ENCODE peak calls at places on chromosomes 5 and 9, in eight cellular contexts. S is transverse colon, K is body of pancreas, G is HepG2, W is A549, V is HCT116, R is tibial nerve, U is esophagus squamous epithelium. H is an unnamed sample.
A peak's percentile ranks its signal among the peaks of the same experiment; 100 is the strongest.

GRCh38 chr5:2017540-2018389 is 135.0 kb upstream of the IRX4 start:
- DNase-seq in S (no peak), K (no peak), G (peak; percentile 8), W (peak; percentile 38), V (peak; percentile 33), R (no peak), U (no peak), H (no peak)

GRCh38 chr9:133342570-133342969 is 5.4 kb downstream of the MED22 start:
- DNase-seq in S (no peak), K (no peak), G (no peak), W (no peak), V (no peak), R (no peak), U (no peak), H (no peak)

GRCh38 chr9:32928912-32929311 is 72.5 kb downstream of the APTX start:
- DNase-seq in S (no peak), K (no peak), G (no peak), W (no peak), V (no peak), R (no peak), U (no peak), H (no peak)

GRCh38 chr5:42854795-42855194 is 43.1 kb upstream of the SELENOP start:
- DNase-seq in S (peak; percentile 46), K (no peak), G (peak; percentile 77), W (no peak), V (no peak), R (no peak), U (no peak), H (no peak)

GRCh38 chr5:71922584-71923106 is 184.6 kb upstream of the MAP1B start:
- DNase-seq in S (no peak), K (no peak), G (peak; percentile 3), W (peak; percentile 49), V (peak; percentile 85), R (no peak), U (no peak), H (no peak)

GRCh38 chr5:17720070-17720469 is 85.8 kb downstream of the TAF11L14 start:
- DNase-seq in S (no peak), K (no peak), G (no peak), W (no peak), V (no peak), R (no peak), U (no peak), H (no peak)

GRCh38 chr5:106843812-106844416 is 826.8 kb downstream of the EFNA5 start:
- DNase-seq in S (no peak), K (no peak), G (no peak), W (peak; percentile 12), V (peak; percentile 13), R (no peak), U (no peak), H (no peak)

GRCh38 chr5:67373518-67373917 is 176.9 kb upstream of the CD180 start:
- DNase-seq in S (no peak), K (no peak), G (no peak), W (no peak), V (no peak), R (no peak), U (no peak), H (no peak)

GRCh38 chr5:118295045-118295444 is 693.3 kb downstream of the DTWD2 start:
- DNase-seq in S (no peak), K (no peak), G (no peak), W (no peak), V (no peak), R (no peak), U (no peak), H (no peak)

GRCh38 chr9:37953775-37954437 is 50.0 kb upstream of the SLC25A51 start:
- DNase-seq in S (no peak), K (peak; percentile 72), G (no peak), W (peak; percentile 92), V (peak; percentile 87), R (no peak), U (no peak), H (no peak)
- TF ChIP-seq POLR2A in S (no peak), K (no peak), G (no peak), W (no peak), V (no peak), R (no peak), U (no peak), H (no peak)

GRCh38 chr5:69374911-69375446 is 5.4 kb downstream of the RAD17 start:
- DNase-seq in S (no peak), K (no peak), G (no peak), W (no peak), V (no peak), R (no peak), U (no peak), H (no peak)
- TF ChIP-seq POLR2A in S (no peak), K (no peak), G (no peak), W (no peak), V (no peak), R (no peak), U (no peak), H (no peak)

GRCh38 chr5:82277987-82278710 is at the start of gene RPS23:
- DNase-seq in S (peak; percentile 92), K (peak; percentile 88), G (peak; percentile 86), W (peak; percentile 78), V (peak; percentile 84), R (peak; percentile 85), U (peak; percentile 50), H (peak; percentile 92)
- TF ChIP-seq POLR2A in S (peak; percentile 96), K (peak; percentile 56), G (peak; percentile 89), W (peak; percentile 76), V (no peak), R (peak; percentile 52), U (peak; percentile 81), H (peak; percentile 88)

GRCh38 chr5:22908129-22908528 is 55.0 kb upstream of the CDH12 start:
- DNase-seq in S (no peak), K (no peak), G (no peak), W (no peak), V (no peak), R (no peak), U (no peak), H (no peak)
- TF ChIP-seq POLR2A in S (no peak), K (no peak), G (no peak), W (no peak), V (no peak), R (no peak), U (no peak), H (no peak)

GRCh38 chr9:92762781-92763708 is 1.6 kb downstream of the BICD2 start:
- DNase-seq in S (no peak), K (no peak), G (no peak), W (no peak), V (no peak), R (no peak), U (no peak), H (no peak)

GRCh38 chr9:92763721-92764380 is 782 bp downstream of the BICD2 start:
- DNase-seq in S (peak; percentile 42), K (no peak), G (no peak), W (no peak), V (no peak), R (no peak), U (no peak), H (peak; percentile 71)

GRCh38 chr9:92764988-92765936 is 629 bp upstream of the BICD2 start:
- DNase-seq in S (peak; percentile 99), K (peak; percentile 98), G (peak; percentile 92), W (peak; percentile 96), V (peak; percentile 91), R (peak; percentile 97), U (peak; percentile 90), H (peak; percentile 98)

GRCh38 chr9:92762196-92762595 is 2.4 kb downstream of the BICD2 start:
- DNase-seq in S (no peak), K (no peak), G (no peak), W (no peak), V (no peak), R (no peak), U (no peak), H (no peak)

DNA sequence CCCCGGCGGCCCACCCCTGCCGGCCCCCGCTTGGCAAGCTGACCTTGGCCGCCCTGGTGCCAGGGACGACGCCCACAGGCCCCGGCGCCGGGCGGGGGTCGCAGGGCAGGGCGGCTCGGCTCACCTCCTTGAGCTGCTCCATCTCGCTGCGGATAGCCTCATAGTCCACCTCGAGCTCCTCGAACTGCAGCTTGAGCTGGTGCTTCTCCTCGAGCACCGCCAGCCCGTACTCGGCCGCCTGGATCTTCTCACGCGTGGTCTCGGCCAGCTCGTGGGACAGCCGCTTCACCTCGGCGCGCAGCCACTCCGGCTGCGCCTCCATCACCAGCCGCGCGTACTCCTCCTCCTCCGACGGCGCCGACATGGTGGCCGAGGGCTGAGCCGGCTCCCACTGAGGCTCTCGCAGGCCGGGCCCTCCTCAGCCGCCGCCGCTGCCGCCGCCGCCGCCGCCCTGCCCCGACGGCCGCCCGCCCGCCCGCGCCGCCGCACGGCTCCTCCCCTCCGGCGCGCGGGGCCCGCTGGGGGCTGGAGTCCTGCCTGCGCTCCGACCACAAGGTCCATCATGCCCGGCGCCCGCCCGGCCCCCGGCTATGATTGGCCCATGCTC is at the start of gene BICD2:
- DNase-seq in S (no peak), K (no peak), G (no peak), W (no peak), V (no peak), R (no peak), U (no peak), H (no peak)
- TF ChIP-seq POLR2A in S (no peak), K (no peak), G (no peak), W (peak; percentile 25), V (no peak), R (peak; percentile 19), U (peak; percentile 7), H (no peak)

GRCh38 chr9:113395000-113395861 is 5.9 kb downstream of the ALAD start:
- DNase-seq in S (no peak), K (no peak), G (peak; percentile 87), W (no peak), V (no peak), R (no peak), U (no peak), H (no peak)

GRCh38 chr9:113393281-113393680 is 7.8 kb downstream of the ALAD start:
- DNase-seq in S (no peak), K (no peak), G (no peak), W (no peak), V (no peak), R (no peak), U (no peak), H (no peak)

GRCh38 chr9:113399646-113400200 is 1.4 kb downstream of the ALAD start:
- DNase-seq in S (no peak), K (no peak), G (no peak), W (no peak), V (no peak), R (no peak), U (no peak), H (no peak)

GRCh38 chr9:113398796-113399195 is 2.3 kb downstream of the ALAD start:
- DNase-seq in S (no peak), K (no peak), G (no peak), W (no peak), V (no peak), R (no peak), U (no peak), H (no peak)

GRCh38 chr9:113397077-113397696 is 3.9 kb downstream of the ALAD start:
- DNase-seq in S (peak; percentile 59), K (no peak), G (no peak), W (no peak), V (no peak), R (no peak), U (no peak), H (no peak)
- TF ChIP-seq POLR2A in S (no peak), K (no peak), G (no peak), W (no peak), V (no peak), R (no peak), U (no peak), H (no peak)